ENCODE peak calls at places on chromosome 21, in ten cellular contexts. Q is B cell; G is GM20000; D is activated T-helper 1 cell treated with anti-CD3 and anti-CD28 coated beads, Interleukin-2, amount 50 U/mL, for 16 hours; V is T follicular helper cell; Y is activated T-cell treated with anti-CD3 and anti-CD28 coated beads for 4 hours; A is bronchial epithelial cell; C is stimulated activated CD4-positive, alpha-beta T cell treated with anti-CD3 and anti-CD28 coated beads, TNF-alpha, amount 100 ng/mL, for 4 hours; X is stimulated activated CD8-positive, alpha-beta memory T cell treated with anti-CD3 and anti-CD28 coated beads, Interleukin-12 subunit alpha, Interleukin-12 subunit beta, amount 100 ng/mL, for 4 hours; H is activated naive CD8-positive, alpha-beta T cell treated with anti-CD3 and anti-CD28 coated beads for 36 hours. U is an unnamed sample.

GRCh38 chr21:42236014-42236413 is 17.1 kb downstream of the ABCG1 start:
- DNase-seq in Q (no peak), G (no peak), D (no peak), V (no peak), Y (no peak), A (no peak), C (no peak), X (no peak), H (no peak), U (no peak)

GRCh38 chr21:41846536-41846935 is 32.6 kb downstream of the PRDM15 start:
- DNase-seq in Q (no peak), G (no peak), D (no peak), V (no peak), Y (no peak), A (no peak), C (no peak), X (no peak), H (no peak), U (no peak)

GRCh38 chr21:41671859-41672542 is 94.9 kb downstream of the RIPK4 start:
- DNase-seq in Q (no peak), G (no peak), D (no peak), V (no peak), Y (no peak), A (no peak), C (no peak), X (no peak), H (no peak), U (no peak)

GRCh38 chr21:29499734-29500343 is 201.1 kb downstream of the BACH1 start:
- DNase-seq in Q (no peak), G (no peak), D (no peak), V (no peak), Y (no peak), A (peak; percentile 46), C (no peak), X (no peak), H (no peak), U (peak; percentile 14)

GRCh38 chr21:35646606-35647005 is 413.7 kb downstream of the SETD4 start:
- DNase-seq in Q (no peak), G (no peak), D (no peak), V (no peak), Y (no peak), A (no peak), C (no peak), X (no peak), H (no peak), U (no peak)

GRCh38 chr21:19609611-19610010 is 1206.0 kb upstream of the TMPRSS15 start:
- DNase-seq in Q (no peak), G (no peak), D (no peak), V (no peak), Y (no peak), A (peak; percentile 0), C (no peak), X (no peak), H (no peak), U (no peak)

GRCh38 chr21:35606136-35606535 is 454.2 kb downstream of the SETD4 start:
- DNase-seq in Q (no peak), G (no peak), D (no peak), V (no peak), Y (no peak), A (peak; percentile 65), C (no peak), X (no peak), H (no peak), U (no peak)

GRCh38 chr21:35111531-35111930 is 62.4 kb upstream of the RUNX1 start:
- DNase-seq in Q (no peak), G (no peak), D (no peak), V (no peak), Y (no peak), A (peak; percentile 63), C (no peak), X (no peak), H (no peak), U (no peak)

GRCh38 chr21:42157606-42158310 is 61.2 kb upstream of the ABCG1 start:
- DNase-seq in Q (no peak), G (no peak), D (no peak), V (no peak), Y (no peak), A (no peak), C (no peak), X (no peak), H (no peak), U (no peak)

GRCh38 chr21:14773777-14774345 is 227.7 kb upstream of the SAMSN1 start:
- DNase-seq in Q (peak; percentile 66), G (peak; percentile 22), D (peak; percentile 30), V (peak; percentile 21), Y (peak; percentile 51), A (peak; percentile 51), C (peak; percentile 39), X (peak; percentile 3), H (peak; percentile 36), U (peak; percentile 43)

GRCh38 chr21:29196021-29196663 is 65.7 kb downstream of the MAP3K7CL start:
- DNase-seq in Q (peak; percentile 86), G (peak; percentile 79), D (peak; percentile 49), V (peak; percentile 32), Y (peak; percentile 59), A (peak; percentile 96), C (peak; percentile 58), X (peak; percentile 35), H (peak; percentile 74), U (peak; percentile 90)